ENCODE peak calls at places on chromosomes 13 and 19, in seven cellular contexts. G is NCI-H1105, D is cerebellum, Z is cardiac muscle cell, X is frontal cortex, I is HFFc6, V is AG20443. C is an unnamed sample.

GRCh38 chr19:3459322-3459881 is 20.9 kb downstream of the SMIM24 start:
- DNase-seq in D (peak), I (peak), V (peak), Z (peak), X (peak), G (no peak), C (no peak)

GRCh38 chr13:32323912-32324311 is 8.6 kb downstream of the BRCA2 start:
- DNase-seq in G (no peak), V (peak), I (peak), Z (no peak), D (no peak), X (no peak), C (no peak)

GRCh38 chr13:24022568-24022967 is 125.3 kb upstream of the C1QTNF9B start:
- DNase-seq in D (no peak), V (no peak), X (no peak), G (no peak), Z (no peak), I (no peak), C (no peak)

GRCh38 chr19:17618281-17618903 is 62.9 kb downstream of the COLGALT1 start:
- DNase-seq in X (no peak), Z (no peak), G (no peak), V (no peak), D (no peak), I (no peak), C (no peak)

GRCh38 chr19:5804516-5805464 is at the start of gene NRTN:
- DNase-seq in I (no peak), X (no peak), Z (peak), V (peak), G (peak), D (no peak), C (peak)

GRCh38 chr19:29645491-29645867 is 19.8 kb upstream of the PLEKHF1 start:
- DNase-seq in X (no peak), Z (no peak), G (no peak), D (no peak), I (no peak), V (no peak), C (no peak)

GRCh38 chr13:109146912-109147624 is 517.7 kb downstream of the MYO16 start:
- DNase-seq in D (no peak), Z (no peak), G (no peak), X (no peak), V (peak), I (peak), C (no peak)

GRCh38 chr19:50835785-50836542 is 2.6 kb upstream of the KLK15 start:
- DNase-seq in G (peak), Z (peak), D (peak), X (peak), V (peak), I (peak), C (peak)

GRCh38 chr19:47133021-47133471 is 2.4 kb downstream of the SAE1 start:
- DNase-seq in Z (no peak), X (no peak), G (no peak), D (no peak), I (no peak), V (no peak), C (no peak)

GRCh38 chr19:4456843-4457653 is 546 bp downstream of the UBXN6 start:
- DNase-seq in G (peak), I (peak), V (peak), Z (peak), D (no peak), X (peak), C (peak)

GRCh38 chr13:75135325-75135825 is 346.6 kb downstream of the TBC1D4 start:
- DNase-seq in Z (no peak), I (peak), X (no peak), D (no peak), G (no peak), V (peak), C (no peak)

GRCh38 chr13:30576528-30576927 is 41.2 kb upstream of the USPL1 start:
- DNase-seq in D (no peak), G (peak), X (no peak), Z (peak), I (peak), V (no peak), C (no peak)

GRCh38 chr19:43675269-43675879 is 5.4 kb upstream of the PLAUR start:
- DNase-seq in V (peak), D (no peak), Z (no peak), I (peak), G (no peak), X (no peak), C (peak)

GRCh38 chr13:102580552-102581169 is 16.1 kb upstream of the TPP2 start:
- DNase-seq in G (peak), Z (peak), V (peak), I (peak), X (peak), D (peak), C (no peak)

GRCh38 chr13:39776439-39776838 is 121.0 kb downstream of the COG6 start:
- DNase-seq in Z (no peak), I (peak), X (no peak), G (no peak), D (no peak), V (peak), C (no peak)

GRCh38 chr13:48054601-48055000 is 17.1 kb downstream of the NUDT15 start:
- DNase-seq in V (no peak), G (no peak), X (no peak), D (no peak), Z (no peak), I (no peak), C (no peak)

GRCh38 chr19:13284929-13285928 is 135.0 kb downstream of the IER2 start:
- DNase-seq in I (no peak), G (no peak), Z (no peak), X (no peak), D (no peak), V (no peak), C (no peak)

GRCh38 chr19:11964496-11964857 is 363 bp upstream of the ZNF763 start:
- DNase-seq in I (peak), D (no peak), G (no peak), X (peak), Z (no peak), V (peak), C (no peak)

GRCh38 chr13:64639206-64639605 is 2590.9 kb downstream of the PCDH9 start:
- DNase-seq in V (no peak), I (no peak), Z (no peak), X (no peak), G (no peak), D (no peak), C (no peak)

GRCh38 chr13:73521291-73521626 is 462.5 kb downstream of the KLF5 start:
- DNase-seq in V (no peak), I (no peak), X (no peak), D (no peak), Z (no peak), G (no peak), C (no peak)

GRCh38 chr13:32142956-32143375 is 111.4 kb downstream of the FRY start:
- DNase-seq in V (peak), G (no peak), Z (peak), D (no peak), I (peak), X (no peak), C (peak)

GRCh38 chr13:104871456-104871855 is 1664.0 kb downstream of the EFNB2 start:
- DNase-seq in X (no peak), G (no peak), I (no peak), Z (no peak), D (no peak), V (no peak), C (no peak)

GRCh38 chr19:55689366-55690108 is 14.5 kb downstream of the EPN1 start:
- DNase-seq in V (no peak), D (no peak), G (no peak), Z (no peak), X (peak), I (no peak), C (no peak)

GRCh38 chr19:57887195-57887941 is 1.5 kb downstream of the ZNF814 start:
- DNase-seq in Z (peak), I (no peak), G (peak), X (no peak), V (no peak), D (no peak), C (no peak)

GRCh38 chr19:49459388-49459787 is 6.4 kb downstream of the ALDH16A1 start:
- DNase-seq in D (no peak), I (no peak), X (no peak), G (no peak), Z (no peak), V (no peak), C (no peak)

GRCh38 chr13:83056269-83056668 is 826.0 kb downstream of the SLITRK1 start:
- DNase-seq in V (no peak), D (no peak), X (no peak), I (no peak), G (no peak), Z (no peak), C (no peak)

GRCh38 chr19:29583196-29584006 is 22.7 kb upstream of the POP4 start:
- DNase-seq in Z (no peak), V (peak), X (no peak), I (peak), D (no peak), G (no peak), C (no peak)